ENCODE peak calls at places on chromosome 9, in nine cellular contexts. W is OCI-M1; I is fibroblast of lung; J is GM23248; A is Ammon's horn; Q is psoas muscle; U is stimulated activated CD8-positive, alpha-beta memory T cell treated with anti-CD3 and anti-CD28 coated beads, Interleukin-12 subunit alpha, Interleukin-12 subunit beta, amount 100 ng/mL, for 4 hours; K is sciatic nerve; T is pancreas. V is an unnamed sample.

GRCh38 chr9:125387861-125388524 is 126.4 kb downstream of the GAPVD1 start:
- DNase-seq in W (no peak), I (no peak), J (peak), A (no peak), Q (no peak), U (no peak), K (no peak), T (no peak), V (no peak)

GRCh38 chr9:108142504-108143201 is 653.1 kb upstream of the KLF4 start:
- DNase-seq in W (no peak), I (peak), J (peak), A (peak), Q (peak), U (no peak), K (peak), T (peak), V (no peak)

GRCh38 chr9:114154597-114155102 is 687 bp upstream of the COL27A1 start:
- DNase-seq in W (no peak), I (no peak), J (peak), A (no peak), Q (no peak), U (no peak), K (no peak), T (no peak), V (no peak)

GRCh38 chr9:14308751-14309140 is 5.2 kb downstream of the NFIB start:
- DNase-seq in W (no peak), I (peak), J (no peak), A (no peak), Q (no peak), U (no peak), K (no peak), T (no peak), V (no peak)

GRCh38 chr9:124381073-124381945 is 33.9 kb downstream of the PSMB7 start:
- DNase-seq in W (no peak), I (no peak), J (peak), A (peak), Q (no peak), U (no peak), K (no peak), T (no peak), V (no peak)

GRCh38 chr9:14437336-14438231 is 123.6 kb upstream of the NFIB start:
- DNase-seq in W (no peak), I (no peak), J (no peak), A (peak), Q (no peak), U (no peak), K (no peak), T (no peak), V (no peak)

GRCh38 chr9:103804077-103804735 is 289.9 kb upstream of the SMC2 start:
- DNase-seq in W (no peak), I (no peak), J (no peak), A (no peak), Q (no peak), U (no peak), K (no peak), T (no peak), V (no peak)

GRCh38 chr9:38422555-38423245 is 1.6 kb downstream of the IGFBPL1 start:
- DNase-seq in W (no peak), I (no peak), J (no peak), A (no peak), Q (no peak), U (no peak), K (no peak), T (no peak), V (no peak)

GRCh38 chr9:70080481-70081119 is 37.0 kb downstream of the MAMDC2 start:
- DNase-seq in W (no peak), I (peak), J (peak), A (peak), Q (no peak), U (no peak), K (no peak), T (peak), V (no peak)

GRCh38 chr9:17900604-17901003 is 321.7 kb downstream of the SH3GL2 start:
- DNase-seq in W (no peak), I (peak), J (no peak), A (no peak), Q (no peak), U (no peak), K (no peak), T (no peak), V (no peak)

GRCh38 chr9:72037571-72037970 is 22.8 kb downstream of the C9orf57 start:
- DNase-seq in W (no peak), I (peak), J (peak), A (no peak), Q (no peak), U (no peak), K (no peak), T (no peak), V (no peak)

GRCh38 chr9:134776080-134776796 is 104.4 kb upstream of the FCN2 start:
- DNase-seq in W (no peak), I (peak), J (no peak), A (no peak), Q (no peak), U (no peak), K (no peak), T (no peak), V (no peak)

GRCh38 chr9:129319076-129319937 is 141.2 kb upstream of the IER5L start:
- DNase-seq in W (no peak), I (no peak), J (no peak), A (peak), Q (peak), U (no peak), K (peak), T (peak), V (no peak)

GRCh38 chr9:86669442-86669841 is 277.9 kb downstream of the GAS1 start:
- DNase-seq in W (no peak), I (no peak), J (no peak), A (no peak), Q (no peak), U (no peak), K (no peak), T (no peak), V (no peak)

GRCh38 chr9:77451507-77451906 is 196.6 kb downstream of the GNA14 start:
- DNase-seq in W (no peak), I (no peak), J (no peak), A (no peak), Q (no peak), U (no peak), K (no peak), T (no peak), V (no peak)

GRCh38 chr9:133692364-133692985 is 45.7 kb downstream of the SARDH start:
- DNase-seq in W (no peak), I (no peak), J (no peak), A (no peak), Q (peak), U (no peak), K (no peak), T (no peak), V (peak)

GRCh38 chr9:107933042-107933441 is 443.5 kb upstream of the KLF4 start:
- DNase-seq in W (no peak), I (no peak), J (peak), A (no peak), Q (no peak), U (no peak), K (no peak), T (no peak), V (no peak)

GRCh38 chr9:5499889-5500398 is 10.4 kb upstream of the PDCD1LG2 start:
- DNase-seq in W (peak), I (peak), J (peak), A (no peak), Q (no peak), U (no peak), K (no peak), T (no peak), V (no peak)

V was measured in left lung.